ENCODE peak calls at places on chromosomes 13 and 19, in five cellular contexts. One of them, this sample, is unnamed.

GRCh38 chr19:33418461-33418860 is 45.0 kb downstream of the CEBPG start:
- DNase-seq in H1: no peak
- DNase-seq in neuronal stem cell: no peak
- DNase-seq in mesendoderm: no peak
- DNase-seq in H9: no peak
- DNase-seq in this sample: no peak

GRCh38 chr19:41597600-41598041 is 21.7 kb downstream of the CEACAM21 start:
- DNase-seq in H9: peak
- DNase-seq in mesendoderm: peak
- DNase-seq in neuronal stem cell: peak
- DNase-seq in H1: no peak
- DNase-seq in this sample: peak

GRCh38 chr19:36573948-36574726 is 1.0 kb upstream of the ZNF529 start:
- DNase-seq in mesendoderm: peak
- DNase-seq in H9: no peak
- DNase-seq in neuronal stem cell: no peak
- DNase-seq in H1: no peak
- DNase-seq in this sample: peak

GRCh38 chr13:113001251-113002140 is 32.5 kb downstream of the MCF2L start:
- DNase-seq in mesendoderm: peak
- DNase-seq in H1: no peak
- DNase-seq in neuronal stem cell: peak
- DNase-seq in H9: peak
- DNase-seq in this sample: peak

GRCh38 chr13:78595819-78596700 is 7.3 kb downstream of the POU4F1 start:
- DNase-seq in mesendoderm: peak
- DNase-seq in H1: no peak
- DNase-seq in H9: peak
- DNase-seq in neuronal stem cell: peak
- DNase-seq in this sample: no peak

GRCh38 chr13:93534181-93534700 is 307.6 kb downstream of the GPC6 start:
- DNase-seq in neuronal stem cell: no peak
- DNase-seq in mesendoderm: no peak
- DNase-seq in H1: no peak
- DNase-seq in H9: no peak
- DNase-seq in this sample: no peak

GRCh38 chr13:33129094-33129832 is 113.0 kb downstream of the KL start:
- DNase-seq in mesendoderm: no peak
- DNase-seq in neuronal stem cell: no peak
- DNase-seq in H9: no peak
- DNase-seq in H1: no peak
- DNase-seq in this sample: no peak

GRCh38 chr13:44331912-44332840 is 41.4 kb upstream of the SERP2 start:
- DNase-seq in H9: no peak
- DNase-seq in mesendoderm: no peak
- DNase-seq in neuronal stem cell: no peak
- DNase-seq in H1: no peak
- DNase-seq in this sample: peak

GRCh38 chr13:105196052-105196451 is 1339.4 kb downstream of the EFNB2 start:
- DNase-seq in H1: no peak
- DNase-seq in mesendoderm: peak
- DNase-seq in H9: peak
- DNase-seq in neuronal stem cell: no peak
- DNase-seq in this sample: peak

GRCh38 chr19:41753159-41753558 is 2.2 kb upstream of the CEACAM6 start:
- DNase-seq in H1: no peak
- DNase-seq in mesendoderm: peak
- DNase-seq in H9: peak
- DNase-seq in neuronal stem cell: peak
- DNase-seq in this sample: no peak

GRCh38 chr13:45047394-45048328 is 58.3 kb downstream of the GPALPP1 start:
- DNase-seq in H9: peak
- DNase-seq in mesendoderm: peak
- DNase-seq in H1: peak
- DNase-seq in neuronal stem cell: peak
- DNase-seq in this sample: peak

GRCh38 chr19:41478171-41478570 is 35.2 kb downstream of the ERICH4 start:
- DNase-seq in mesendoderm: no peak
- DNase-seq in neuronal stem cell: no peak
- DNase-seq in H1: no peak
- DNase-seq in H9: no peak
- DNase-seq in this sample: no peak

GRCh38 chr19:7149956-7150705 is 80.6 kb downstream of the ZNF557 start:
- DNase-seq in neuronal stem cell: no peak
- DNase-seq in mesendoderm: no peak
- DNase-seq in H1: no peak
- DNase-seq in H9: peak
- DNase-seq in this sample: no peak

GRCh38 chr19:11458236-11458900 is 22.5 kb downstream of the ELAVL3 start:
- DNase-seq in H9: no peak
- DNase-seq in mesendoderm: no peak
- DNase-seq in neuronal stem cell: no peak
- DNase-seq in H1: no peak
- DNase-seq in this sample: no peak

GRCh38 chr19:11457831-11458230 is 22.4 kb downstream of the PRKCSH start:
- DNase-seq in mesendoderm: no peak
- DNase-seq in H1: no peak
- DNase-seq in neuronal stem cell: no peak
- DNase-seq in H9: no peak
- DNase-seq in this sample: no peak

GRCh38 chr19:11456659-11457058 is 21.2 kb downstream of the PRKCSH start:
- DNase-seq in H9: no peak
- DNase-seq in H1: no peak
- DNase-seq in mesendoderm: no peak
- DNase-seq in neuronal stem cell: no peak
- DNase-seq in this sample: no peak

GRCh38 chr19:11460207-11460606 is 20.6 kb downstream of the ELAVL3 start:
- DNase-seq in neuronal stem cell: no peak
- DNase-seq in mesendoderm: no peak
- DNase-seq in H9: no peak
- DNase-seq in H1: no peak
- DNase-seq in this sample: no peak

GRCh38 chr19:11457115-11457514 is 21.7 kb downstream of the PRKCSH start:
- DNase-seq in H1: no peak
- DNase-seq in H9: no peak
- DNase-seq in neuronal stem cell: no peak
- DNase-seq in mesendoderm: no peak
- DNase-seq in this sample: no peak
- H2BK120ac ChIP-seq in H1: no peak
- H2BK120ac ChIP-seq in H9: no peak
- H2BK120ac ChIP-seq in neuronal stem cell: no peak
- H2BK120ac ChIP-seq in mesendoderm: no peak
- H2BK120ac ChIP-seq in this sample: no peak

GRCh38 chr13:76632388-76633044 is 253.7 kb downstream of the KCTD12 start:
- DNase-seq in H1: no peak
- DNase-seq in neuronal stem cell: no peak
- DNase-seq in mesendoderm: peak
- DNase-seq in H9: peak
- DNase-seq in this sample: no peak

GRCh38 chr13:76634431-76635191 is 251.6 kb downstream of the KCTD12 start:
- DNase-seq in H1: no peak
- DNase-seq in H9: no peak
- DNase-seq in neuronal stem cell: no peak
- DNase-seq in mesendoderm: no peak
- DNase-seq in this sample: no peak

GRCh38 chr13:76635232-76636021 is 250.8 kb downstream of the KCTD12 start:
- DNase-seq in neuronal stem cell: no peak
- DNase-seq in mesendoderm: no peak
- DNase-seq in H1: no peak
- DNase-seq in H9: no peak
- DNase-seq in this sample: no peak

GRCh38 chr13:76630629-76631028 is 255.6 kb downstream of the KCTD12 start:
- DNase-seq in neuronal stem cell: no peak
- DNase-seq in H1: no peak
- DNase-seq in mesendoderm: no peak
- DNase-seq in H9: no peak
- DNase-seq in this sample: no peak
- H2BK120ac ChIP-seq in neuronal stem cell: no peak
- H2BK120ac ChIP-seq in H1: no peak
- H2BK120ac ChIP-seq in mesendoderm: no peak
- H2BK120ac ChIP-seq in H9: no peak
- H2BK120ac ChIP-seq in this sample: no peak

GRCh38 chr19:48619692-48620565 is 623 bp downstream of the SPHK2 start:
- DNase-seq in H9: peak
- DNase-seq in neuronal stem cell: no peak
- DNase-seq in H1: no peak
- DNase-seq in mesendoderm: no peak
- DNase-seq in this sample: no peak

GRCh38 chr19:48624791-48625723 is 5.8 kb downstream of the SPHK2 start:
- DNase-seq in H1: no peak
- DNase-seq in mesendoderm: no peak
- DNase-seq in neuronal stem cell: no peak
- DNase-seq in H9: no peak
- DNase-seq in this sample: no peak

GRCh38 chr19:48625891-48626327 is 6.6 kb downstream of the SPHK2 start:
- DNase-seq in neuronal stem cell: no peak
- DNase-seq in mesendoderm: no peak
- DNase-seq in H1: no peak
- DNase-seq in H9: no peak
- DNase-seq in this sample: no peak

GRCh38 chr19:48624067-48624594 is 4.8 kb downstream of the SPHK2 start:
- DNase-seq in mesendoderm: peak
- DNase-seq in neuronal stem cell: peak
- DNase-seq in H1: peak
- DNase-seq in H9: peak
- DNase-seq in this sample: peak

GRCh38 chr19:48623556-48624066 is 4.3 kb downstream of the SPHK2 start:
- DNase-seq in H1: no peak
- DNase-seq in neuronal stem cell: no peak
- DNase-seq in H9: no peak
- DNase-seq in mesendoderm: no peak
- DNase-seq in this sample: no peak
- H2BK120ac ChIP-seq in H1: no peak
- H2BK120ac ChIP-seq in neuronal stem cell: no peak
- H2BK120ac ChIP-seq in H9: no peak
- H2BK120ac ChIP-seq in mesendoderm: no peak
- H2BK120ac ChIP-seq in this sample: peak

DNA sequence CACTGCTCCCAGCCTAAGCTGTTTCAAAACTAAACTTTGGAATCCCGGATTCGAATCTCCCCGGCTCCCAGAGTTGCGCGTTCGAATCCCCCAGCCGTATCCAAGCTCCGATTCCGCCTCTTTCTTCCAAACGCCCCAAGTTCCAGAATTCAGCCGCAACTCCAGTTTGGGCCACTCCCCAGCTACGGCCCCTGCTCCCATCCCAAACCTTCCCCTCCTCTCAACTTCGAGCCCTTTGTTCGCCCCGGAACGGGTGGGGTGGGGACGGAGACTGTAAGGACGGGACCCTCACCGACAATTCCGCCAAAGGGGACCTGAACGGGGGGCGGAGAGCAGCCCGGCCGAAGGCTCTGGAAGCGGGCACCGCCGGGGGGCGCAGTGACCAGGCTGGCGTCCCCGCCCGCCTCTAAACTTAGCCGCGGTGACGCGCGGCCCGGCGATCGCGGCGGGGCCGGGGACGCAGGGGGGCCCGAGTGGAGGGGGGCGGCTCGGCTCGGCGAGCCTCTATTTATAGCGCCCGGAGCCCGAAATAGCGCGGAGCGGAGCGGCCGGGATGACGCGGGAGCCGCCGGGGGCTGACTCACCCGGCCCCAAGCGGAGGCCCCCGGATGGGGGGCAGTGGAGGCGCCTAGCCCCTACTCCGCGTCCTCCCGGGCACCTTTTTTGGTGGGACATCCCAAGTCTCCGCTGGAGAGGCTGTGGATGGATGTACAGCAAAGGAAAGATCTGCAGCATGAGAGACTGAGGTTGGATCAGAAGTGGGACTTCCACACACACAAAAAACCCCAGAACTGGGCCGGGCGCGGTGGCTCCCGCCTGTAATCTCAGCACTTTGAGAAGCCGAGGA is 4.9 kb upstream of the ERCC1 start:
- DNase-seq in mesendoderm: peak
- DNase-seq in H1: no peak
- DNase-seq in neuronal stem cell: no peak
- DNase-seq in H9: peak
- DNase-seq in this sample: peak
- H2BK120ac ChIP-seq in mesendoderm: no peak
- H2BK120ac ChIP-seq in H1: no peak
- H2BK120ac ChIP-seq in neuronal stem cell: peak
- H2BK120ac ChIP-seq in H9: peak
- H2BK120ac ChIP-seq in this sample: peak

DNA sequence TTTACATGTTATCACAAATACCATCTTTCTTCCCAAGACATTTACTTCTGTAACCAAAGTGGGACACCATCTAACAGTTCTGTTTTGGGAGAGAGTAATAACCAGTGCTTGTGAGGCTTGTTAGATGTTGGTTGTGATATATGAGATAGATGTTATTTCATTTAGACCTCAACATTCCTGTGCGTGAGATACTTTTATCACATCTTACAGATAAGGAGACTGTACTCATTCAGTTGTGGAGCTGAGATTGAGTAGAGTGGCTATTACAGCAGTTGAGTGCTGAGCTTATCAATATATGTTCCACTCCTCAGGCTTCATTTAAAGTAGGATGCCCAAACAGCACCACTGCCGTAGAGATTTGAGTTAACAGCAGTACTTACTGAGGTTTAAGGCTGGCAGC is 43.1 kb downstream of the USPL1 start:
- DNase-seq in H1: no peak
- DNase-seq in mesendoderm: peak
- DNase-seq in H9: no peak
- DNase-seq in neuronal stem cell: no peak
- DNase-seq in this sample: no peak
- H2BK120ac ChIP-seq in H1: no peak
- H2BK120ac ChIP-seq in mesendoderm: no peak
- H2BK120ac ChIP-seq in H9: no peak
- H2BK120ac ChIP-seq in neuronal stem cell: no peak
- H2BK120ac ChIP-seq in this sample: no peak

This sample was measured in IMR-90.